ENCODE peak calls at places on chromosomes 6 and 20, in eight cellular contexts. Z is ovary, D is stomach, Q is breast epithelium, W is NB4, Y is endothelial cell of umbilical vein, E is right lobe of liver, F is heart left ventricle. C is an unnamed sample.

GRCh38 chr6:10613077-10613476 is 81.3 kb downstream of the C6orf52 start:
- DNase-seq in Z (no peak), D (no peak), Q (no peak), W (no peak), Y (no peak), E (no peak), F (no peak), C (no peak)

GRCh38 chr6:37485259-37485658 is 14.4 kb downstream of the CCDC167 start:
- DNase-seq in Z (no peak), D (no peak), Q (no peak), W (no peak), Y (no peak), E (no peak), F (no peak), C (peak; percentile 37)

GRCh38 chr6:37029249-37029959 is 23.9 kb downstream of the FGD2 start:
- DNase-seq in Z (peak; percentile 64), D (peak; percentile 65), Q (peak; percentile 47), W (peak; percentile 92), Y (peak; percentile 77), E (no peak), F (peak; percentile 83), C (peak; percentile 90)

GRCh38 chr6:149334682-149335160 is 17.2 kb downstream of the TAB2 start:
- DNase-seq in Z (no peak), D (peak; percentile 34), Q (no peak), W (no peak), Y (peak; percentile 83), E (no peak), F (no peak), C (no peak)

GRCh38 chr20:60884277-60884676 is 367.8 kb upstream of the CDH4 start:
- DNase-seq in Z (no peak), D (no peak), Q (no peak), W (no peak), Y (no peak), E (no peak), F (no peak), C (no peak)

GRCh38 chr6:43089467-43089866 is 13.4 kb downstream of the PTK7 start:
- DNase-seq in Z (no peak), D (no peak), Q (no peak), W (no peak), Y (no peak), E (no peak), F (no peak), C (no peak)

GRCh38 chr6:141610741-141611140 is 522.0 kb upstream of the GJE1 start:
- DNase-seq in Z (no peak), D (no peak), Q (no peak), W (peak; percentile 3), Y (peak; percentile 3), E (no peak), F (no peak), C (no peak)

GRCh38 chr6:119311514-119312142 is 37.9 kb downstream of the MAN1A1 start:
- DNase-seq in Z (no peak), D (no peak), Q (no peak), W (no peak), Y (no peak), E (no peak), F (no peak), C (peak; percentile 18)

GRCh38 chr6:16109659-16110300 is 19.1 kb upstream of the MYLIP start:
- DNase-seq in Z (no peak), D (peak; percentile 34), Q (no peak), W (no peak), Y (no peak), E (no peak), F (no peak), C (no peak)

GRCh38 chr20:11895832-11896484 is 21.7 kb upstream of the BTBD3 start:
- DNase-seq in Z (no peak), D (no peak), Q (no peak), W (no peak), Y (no peak), E (no peak), F (no peak), C (no peak)
- TF ChIP-seq POLR2A in Z (no peak), D (no peak), Q (no peak), W (no peak), Y (no peak), E (no peak), F (no peak), C (no peak)

GRCh38 chr6:32110632-32111031 is 1.5 kb upstream of the TNXB start:
- DNase-seq in Z (peak; percentile 52), D (peak; percentile 66), Q (no peak), W (no peak), Y (no peak), E (no peak), F (no peak), C (no peak)

GRCh38 chr6:32111424-32112066 is 2.4 kb upstream of the TNXB start:
- DNase-seq in Z (peak; percentile 61), D (no peak), Q (no peak), W (no peak), Y (no peak), E (no peak), F (no peak), C (no peak)

GRCh38 chr6:32114853-32115252 is 5.7 kb upstream of the TNXB start:
- DNase-seq in Z (peak; percentile 43), D (no peak), Q (no peak), W (no peak), Y (no peak), E (no peak), F (no peak), C (no peak)

GRCh38 chr6:32113386-32114352 is 4.5 kb upstream of the TNXB start:
- DNase-seq in Z (peak; percentile 97), D (peak; percentile 50), Q (peak; percentile 68), W (no peak), Y (no peak), E (no peak), F (peak; percentile 88), C (peak; percentile 38)

GRCh38 chr6:32112436-32112980 is 3.4 kb upstream of the TNXB start:
- DNase-seq in Z (peak; percentile 51), D (no peak), Q (peak; percentile 43), W (no peak), Y (no peak), E (no peak), F (no peak), C (no peak)
- TF ChIP-seq POLR2A in Z (no peak), D (no peak), Q (no peak), W (no peak), Y (no peak), E (no peak), F (no peak), C (no peak)

DNA sequence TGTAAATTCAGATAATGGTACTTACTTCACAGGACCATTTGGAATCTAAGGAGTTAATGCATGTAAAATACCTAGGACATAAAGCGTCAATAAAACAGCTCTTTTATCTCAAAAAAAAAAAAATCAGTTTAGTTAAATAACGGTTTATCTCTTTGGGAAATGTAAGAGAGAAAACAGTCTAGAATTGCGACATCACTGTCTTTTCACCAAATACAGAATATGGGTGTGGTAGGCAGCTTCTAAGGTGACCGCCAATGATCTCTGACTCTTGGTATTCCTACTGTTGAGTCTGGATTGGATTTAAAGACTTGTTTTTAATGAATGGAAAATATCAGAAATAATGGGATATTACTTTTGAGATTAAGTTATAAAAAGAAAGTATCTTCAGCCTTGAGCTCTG is 111.5 kb downstream of the EYS start:
- DNase-seq in Z (no peak), D (no peak), Q (no peak), W (no peak), Y (no peak), E (no peak), F (no peak), C (no peak)
- TF ChIP-seq POLR2A in Z (no peak), D (no peak), Q (no peak), W (no peak), Y (no peak), E (no peak), F (no peak), C (no peak)

GRCh38 chr20:43459022-43459942 is 1.6 kb downstream of the SRSF6 start:
- DNase-seq in Z (peak; percentile 59), D (no peak), Q (no peak), W (peak; percentile 39), Y (peak; percentile 47), E (no peak), F (no peak), C (peak; percentile 67)
- TF ChIP-seq POLR2A in Z (no peak), D (no peak), Q (no peak), W (no peak), Y (no peak), E (no peak), F (no peak), C (peak; percentile 3)

GRCh38 chr20:44491635-44492395 is 16.1 kb downstream of the TTPAL start:
- DNase-seq in Z (no peak), D (no peak), Q (no peak), W (no peak), Y (no peak), E (no peak), F (no peak), C (no peak)
- TF ChIP-seq POLR2A in Z (no peak), D (no peak), Q (no peak), W (no peak), Y (no peak), E (no peak), F (no peak), C (no peak)

GRCh38 chr20:462199-462991 is at the start of gene TBC1D20:
- DNase-seq in Z (peak; percentile 87), D (peak; percentile 88), Q (peak; percentile 75), W (peak; percentile 92), Y (peak; percentile 85), E (peak; percentile 88), F (peak; percentile 91), C (peak; percentile 91)
- TF ChIP-seq POLR2A in Z (peak; percentile 73), D (no peak), Q (no peak), W (peak; percentile 91), Y (peak; percentile 75), E (peak; percentile 93), F (peak; percentile 84), C (peak; percentile 89)

DNA sequence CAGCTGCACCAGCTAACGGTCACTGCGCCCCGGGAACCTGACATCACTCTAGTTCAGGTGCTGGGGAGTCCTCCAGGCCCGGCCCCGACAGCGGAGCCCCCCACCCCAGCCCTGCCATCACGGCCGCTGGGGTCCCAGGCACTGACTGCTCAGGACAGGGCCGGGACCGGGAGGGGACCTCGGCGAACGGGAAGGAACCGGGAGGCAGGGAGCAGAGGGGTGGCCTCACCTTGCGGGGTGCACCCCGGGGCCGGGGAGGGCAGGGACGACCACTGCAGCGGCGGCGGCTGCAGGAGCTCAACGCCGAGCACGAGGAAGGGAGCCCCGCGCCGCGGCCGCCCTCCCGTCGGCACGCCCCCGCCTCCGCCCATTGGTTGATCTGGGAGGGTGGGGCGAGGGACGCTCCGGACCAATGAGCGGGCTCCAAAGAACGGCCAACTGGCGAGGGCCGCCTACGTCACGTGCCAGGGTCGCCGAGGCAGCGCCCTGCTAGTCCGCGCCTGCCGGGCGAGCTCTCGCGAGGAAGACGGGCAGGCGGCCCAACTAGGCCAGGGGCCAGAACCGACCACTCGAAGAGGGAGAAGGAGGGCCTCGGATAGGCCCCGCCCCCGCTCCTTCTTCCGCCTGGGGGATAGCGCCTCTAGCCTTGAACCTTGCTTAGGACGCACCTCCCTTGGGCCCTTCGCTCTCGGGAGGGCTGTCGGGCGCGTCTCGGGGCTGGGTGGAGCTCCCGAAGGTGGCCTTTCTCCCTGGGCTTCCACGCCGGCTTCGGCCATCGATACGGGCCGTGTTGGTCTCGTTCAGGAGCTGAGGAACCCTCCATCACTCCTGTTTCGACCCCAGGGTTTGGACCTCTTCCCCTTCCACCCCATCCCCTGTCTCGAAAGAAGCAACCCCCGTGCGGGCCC is at the start of gene ADISSP:
- DNase-seq in Z (peak; percentile 100), D (peak; percentile 99), Q (peak; percentile 98), W (no peak), Y (peak; percentile 98), E (peak; percentile 99), F (peak; percentile 100), C (peak; percentile 99)
- TF ChIP-seq POLR2A in Z (peak; percentile 67), D (no peak), Q (no peak), W (peak; percentile 84), Y (peak; percentile 72), E (peak; percentile 52), F (peak; percentile 69), C (peak; percentile 80)